ENCODE peak calls at places on chromosome 17, in nine cellular contexts. J, R, D, W, L, B, S, G and A are unnamed samples.

GRCh38 chr17:34669511-34669910 is 90.1 kb downstream of the TMEM132E start:
- DNase-seq in J (no peak), R (no peak), D (no peak), W (no peak), L (no peak), B (no peak), S (no peak), G (no peak), A (no peak)

GRCh38 chr17:40460585-40460975 is 17.3 kb downstream of the IGFBP4 start:
- DNase-seq in J (peak), R (no peak), D (no peak), W (no peak), L (no peak), B (no peak), S (no peak), G (no peak), A (peak)

GRCh38 chr17:42422958-42423712 is at the start of gene CAVIN1:
- DNase-seq in J (peak), R (peak), D (peak), W (no peak), L (peak), B (no peak), S (peak), G (peak), A (peak)

GRCh38 chr17:30600830-30601494 is 123.8 kb downstream of the GOSR1 start:
- DNase-seq in J (peak), R (peak), D (no peak), W (peak), L (no peak), B (peak), S (peak), G (peak), A (peak)

GRCh38 chr17:76840884-76841775 is 27.1 kb upstream of the MGAT5B start:
- DNase-seq in J (no peak), R (peak), D (no peak), W (no peak), L (no peak), B (no peak), S (peak), G (no peak), A (peak)

GRCh38 chr17:40110457-40110856 is 10.1 kb upstream of the NR1D1 start:
- DNase-seq in J (no peak), R (no peak), D (no peak), W (no peak), L (peak), B (no peak), S (no peak), G (peak), A (no peak)

GRCh38 chr17:68428498-68429172 is 28.7 kb downstream of the WIPI1 start:
- DNase-seq in J (no peak), R (no peak), D (no peak), W (no peak), L (no peak), B (no peak), S (no peak), G (no peak), A (no peak)

GRCh38 chr17:82914375-82914774 is 74.6 kb upstream of the ZNF750 start:
- DNase-seq in J (no peak), R (no peak), D (peak), W (no peak), L (peak), B (no peak), S (peak), G (no peak), A (no peak)

GRCh38 chr17:72338847-72339790 is 218.3 kb downstream of the SOX9 start:
- DNase-seq in J (peak), R (no peak), D (no peak), W (no peak), L (no peak), B (no peak), S (peak), G (peak), A (peak)

GRCh38 chr17:43908111-43908721 is 880 bp upstream of the MPP2 start:
- DNase-seq in J (peak), R (peak), D (peak), W (no peak), L (peak), B (peak), S (peak), G (peak), A (peak)

GRCh38 chr17:43906951-43907424 is 348 bp downstream of the MPP2 start:
- DNase-seq in J (no peak), R (no peak), D (no peak), W (no peak), L (no peak), B (no peak), S (no peak), G (no peak), A (no peak)

GRCh38 chr17:43905400-43905984 is 1.8 kb downstream of the MPP2 start:
- DNase-seq in J (no peak), R (peak), D (no peak), W (no peak), L (no peak), B (no peak), S (no peak), G (no peak), A (no peak)

GRCh38 chr17:43907425-43907981 is at the start of gene MPP2:
- DNase-seq in J (peak), R (peak), D (peak), W (no peak), L (peak), B (peak), S (peak), G (peak), A (peak)

GRCh38 chr17:43905985-43906852 is 1.1 kb downstream of the MPP2 start:
- DNase-seq in J (peak), R (peak), D (peak), W (no peak), L (peak), B (peak), S (peak), G (peak), A (peak)
- H3K4me3 ChIP-seq in J (peak), R (peak), D (peak), W (no peak), L (peak), B (peak), S (peak), G (peak), A (peak)

GRCh38 chr17:8869416-8869815 is 1.9 kb upstream of the PIK3R6 start:
- DNase-seq in J (no peak), R (no peak), D (no peak), W (no peak), L (no peak), B (no peak), S (no peak), G (peak), A (no peak)

GRCh38 chr17:8865811-8866210 is 1.7 kb downstream of the PIK3R6 start:
- DNase-seq in J (no peak), R (no peak), D (no peak), W (no peak), L (no peak), B (no peak), S (no peak), G (no peak), A (no peak)

GRCh38 chr17:8867361-8867981 is at the start of gene PIK3R6:
- DNase-seq in J (no peak), R (no peak), D (no peak), W (no peak), L (no peak), B (no peak), S (no peak), G (peak), A (no peak)

GRCh38 chr17:8868529-8868951 is 1.1 kb upstream of the PIK3R6 start:
- DNase-seq in J (no peak), R (no peak), D (no peak), W (no peak), L (no peak), B (no peak), S (no peak), G (peak), A (no peak)

GRCh38 chr17:8868092-8868491 is 618 bp upstream of the PIK3R6 start:
- DNase-seq in J (no peak), R (no peak), D (no peak), W (no peak), L (no peak), B (no peak), S (no peak), G (no peak), A (no peak)
- H3K27ac ChIP-seq in J (no peak), R (no peak), D (no peak), W (no peak), L (no peak), B (no peak), S (no peak), G (no peak), A (no peak)

DNA sequence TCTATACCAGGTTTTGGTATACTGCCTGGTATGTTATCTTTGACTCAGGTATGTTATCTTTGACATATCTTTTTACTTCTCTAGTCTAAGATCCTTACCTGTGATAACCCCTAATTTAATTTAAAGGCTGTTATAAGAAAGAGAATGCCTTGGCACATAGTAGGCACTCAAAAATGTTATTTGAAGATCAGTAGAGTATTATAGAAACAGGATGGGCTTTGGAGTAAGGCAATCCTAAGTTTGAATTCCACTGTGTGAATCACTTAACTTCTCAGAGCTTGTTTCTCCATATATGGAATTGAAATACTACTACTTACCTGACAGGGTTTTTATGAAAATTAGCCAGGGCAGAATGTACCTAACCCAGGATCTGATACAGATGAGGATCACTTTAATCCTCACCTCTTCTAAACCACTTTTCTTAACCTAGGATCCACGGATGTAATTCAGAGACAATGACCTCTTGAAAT is 1.2 kb downstream of the BRIP1 start:
- DNase-seq in J (no peak), R (no peak), D (no peak), W (no peak), L (no peak), B (no peak), S (peak), G (no peak), A (no peak)
- H3K4me3 ChIP-seq in J (peak), R (peak), D (no peak), W (peak), L (no peak), B (no peak), S (peak), G (no peak), A (peak)

GRCh38 chr17:18980682-18981384 is 23.7 kb downstream of the FAM83G start:
- DNase-seq in J (no peak), R (no peak), D (no peak), W (no peak), L (no peak), B (no peak), S (no peak), G (no peak), A (no peak)
- H3K27ac ChIP-seq in J (no peak), R (no peak), D (peak), W (no peak), L (no peak), B (no peak), S (no peak), G (no peak), A (no peak)

GRCh38 chr17:64022631-64023063 is 2.2 kb upstream of the ICAM2 start:
- DNase-seq in J (no peak), R (no peak), D (no peak), W (no peak), L (no peak), B (no peak), S (no peak), G (peak), A (no peak)

GRCh38 chr17:64016974-64017373 is 3.5 kb downstream of the ICAM2 start:
- DNase-seq in J (no peak), R (no peak), D (no peak), W (no peak), L (no peak), B (no peak), S (no peak), G (no peak), A (no peak)

GRCh38 chr17:64019486-64020067 is 856 bp downstream of the ICAM2 start:
- DNase-seq in J (no peak), R (no peak), D (no peak), W (peak), L (no peak), B (no peak), S (no peak), G (no peak), A (no peak)

GRCh38 chr17:64017381-64017980 is 3.0 kb downstream of the ICAM2 start:
- DNase-seq in J (no peak), R (peak), D (no peak), W (no peak), L (no peak), B (no peak), S (no peak), G (no peak), A (no peak)

DNA sequence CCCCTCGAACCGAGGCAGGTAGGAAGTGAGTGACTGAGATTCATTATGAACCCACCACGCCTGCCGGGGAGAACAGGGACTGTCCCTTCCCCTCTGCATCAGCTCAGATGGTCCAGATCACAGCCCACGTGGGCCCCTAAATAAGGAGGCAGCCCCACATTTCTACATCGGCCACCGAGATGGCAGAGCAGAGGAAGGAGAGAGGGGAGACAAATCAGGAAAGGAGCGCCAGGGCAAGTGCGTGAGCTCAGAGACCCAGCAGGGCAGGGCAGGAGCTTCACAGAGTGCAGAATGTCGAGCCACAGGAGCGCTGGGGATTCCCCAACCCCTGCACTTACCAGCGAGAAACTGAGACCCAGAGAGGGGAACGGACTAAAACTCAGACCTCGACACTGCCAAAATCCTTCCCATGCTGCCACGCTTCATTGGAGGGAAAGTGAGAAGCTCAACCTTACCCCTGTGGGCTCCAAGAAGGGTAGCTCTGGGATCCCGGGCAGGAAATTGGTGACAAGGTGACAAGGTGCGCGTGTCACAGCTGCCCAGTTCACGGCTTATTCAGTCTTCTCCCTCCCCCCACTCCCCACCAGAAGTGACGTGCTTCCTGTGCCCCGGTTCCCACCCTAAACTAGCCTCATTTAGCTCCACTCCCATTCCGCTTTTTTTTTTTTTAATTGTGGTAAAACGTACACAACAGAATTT is at the start of gene ICAM2:
- DNase-seq in J (no peak), R (peak), D (peak), W (peak), L (peak), B (peak), S (no peak), G (peak), A (no peak)
- H3K4me3 ChIP-seq in J (no peak), R (peak), D (peak), W (peak), L (peak), B (peak), S (no peak), G (peak), A (no peak)

GRCh38 chr17:81870155-81870977 is 771 bp downstream of the ARHGDIA start:
- DNase-seq in J (peak), R (peak), D (peak), W (peak), L (no peak), B (no peak), S (peak), G (peak), A (peak)
- H3K27ac ChIP-seq in J (peak), R (peak), D (peak), W (peak), L (peak), B (peak), S (peak), G (peak), A (peak)

GRCh38 chr17:48616719-48617514 is 1.8 kb upstream of the HOXB8 start:
- DNase-seq in J (no peak), R (no peak), D (no peak), W (no peak), L (no peak), B (no peak), S (no peak), G (no peak), A (no peak)
- H3K4me3 ChIP-seq in J (no peak), R (no peak), D (peak), W (no peak), L (no peak), B (no peak), S (no peak), G (no peak), A (no peak)

GRCh38 chr17:6100891-6101290 is 30.7 kb downstream of the WSCD1 start:
- DNase-seq in J (no peak), R (no peak), D (no peak), W (no peak), L (no peak), B (no peak), S (no peak), G (no peak), A (no peak)
- H3K27ac ChIP-seq in J (no peak), R (peak), D (no peak), W (no peak), L (no peak), B (no peak), S (no peak), G (no peak), A (no peak)

GRCh38 chr17:55897301-55897700 is 146.4 kb downstream of the PCTP start:
- DNase-seq in J (no peak), R (no peak), D (no peak), W (no peak), L (peak), B (no peak), S (no peak), G (no peak), A (no peak)

GRCh38 chr17:55898195-55898594 is 147.3 kb downstream of the PCTP start:
- DNase-seq in J (no peak), R (no peak), D (no peak), W (no peak), L (no peak), B (no peak), S (no peak), G (no peak), A (no peak)

DNA sequence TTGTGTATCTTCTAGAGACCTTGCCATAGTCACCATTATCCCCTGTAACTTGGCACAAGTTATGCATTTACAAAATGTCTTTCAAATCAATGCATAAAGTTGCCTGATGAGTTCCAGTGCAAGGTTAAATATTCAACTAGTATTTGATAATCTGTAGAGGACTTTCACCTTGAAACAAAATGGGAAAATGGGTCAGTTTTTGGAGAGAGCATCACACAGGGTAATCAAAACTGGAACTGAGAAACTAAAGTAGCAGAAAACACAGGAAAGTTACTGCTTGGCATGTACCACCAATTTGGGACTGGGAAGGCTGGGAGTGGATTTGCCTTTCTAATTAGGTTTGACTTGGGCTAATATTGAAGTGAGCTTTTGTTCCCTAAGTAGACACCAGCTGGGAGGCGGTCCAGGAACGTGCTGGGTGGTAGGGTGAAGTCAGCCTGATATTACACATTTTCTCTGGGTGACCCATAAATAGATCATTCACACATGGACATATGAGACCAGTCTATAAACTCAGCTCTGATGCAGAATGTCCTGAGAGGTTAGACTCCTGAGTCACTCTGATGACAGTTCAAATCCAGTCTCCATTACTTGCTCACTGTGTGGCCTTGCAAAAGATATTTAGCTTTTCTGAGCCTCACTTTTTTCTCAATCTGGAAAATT is 152.3 kb downstream of the PCTP start:
- DNase-seq in J (peak), R (no peak), D (no peak), W (no peak), L (no peak), B (no peak), S (no peak), G (no peak), A (no peak)
- H3K4me3 ChIP-seq in J (no peak), R (no peak), D (no peak), W (no peak), L (no peak), B (no peak), S (no peak), G (no peak), A (no peak)